ENCODE peak calls at places on chromosomes 1 and 21, in five cellular contexts. One of them, this sample, is unnamed.

GRCh38 chr1:218584418-218585155 is 239.5 kb downstream of the TGFB2 start:
- DNase-seq in A549: no peak
- DNase-seq in WTC11: no peak
- DNase-seq in GM12878: no peak
- DNase-seq in HepG2: no peak
- DNase-seq in this sample: no peak

GRCh38 chr1:77164434-77164944 is 54.7 kb downstream of the PIGK start:
- DNase-seq in A549: no peak
- DNase-seq in WTC11: no peak
- DNase-seq in GM12878: no peak
- DNase-seq in HepG2: no peak
- DNase-seq in this sample: no peak

GRCh38 chr1:34984435-34985062 is 598 bp downstream of the TMEM35B start:
- DNase-seq in A549: no peak
- DNase-seq in WTC11: no peak
- DNase-seq in GM12878: no peak
- DNase-seq in HepG2: no peak
- DNase-seq in this sample: peak

GRCh38 chr1:247332901-247333361 is 1.3 kb upstream of the ZNF496 start:
- DNase-seq in A549: no peak
- DNase-seq in WTC11: no peak
- DNase-seq in GM12878: no peak
- DNase-seq in HepG2: no peak
- DNase-seq in this sample: no peak

GRCh38 chr1:53122194-53122846 is 20.1 kb downstream of the SLC1A7 start:
- DNase-seq in A549: no peak
- DNase-seq in WTC11: no peak
- DNase-seq in GM12878: no peak
- DNase-seq in HepG2: no peak
- DNase-seq in this sample: no peak

GRCh38 chr1:226569879-226570547 is 21.4 kb downstream of the STUM start:
- DNase-seq in A549: peak
- DNase-seq in WTC11: peak
- DNase-seq in GM12878: no peak
- DNase-seq in HepG2: peak
- DNase-seq in this sample: peak

GRCh38 chr1:11940260-11940921 is 5.9 kb downstream of the PLOD1 start:
- DNase-seq in A549: no peak
- DNase-seq in WTC11: no peak
- DNase-seq in GM12878: no peak
- DNase-seq in HepG2: peak
- DNase-seq in this sample: no peak

GRCh38 chr1:164092603-164093353 is 466.2 kb upstream of the PBX1 start:
- DNase-seq in A549: no peak
- DNase-seq in WTC11: peak
- DNase-seq in GM12878: no peak
- DNase-seq in HepG2: no peak
- DNase-seq in this sample: no peak

GRCh38 chr1:111944121-111944785 is 45.2 kb downstream of the KCND3 start:
- DNase-seq in A549: no peak
- DNase-seq in WTC11: no peak
- DNase-seq in GM12878: no peak
- DNase-seq in HepG2: no peak
- DNase-seq in this sample: no peak

GRCh38 chr1:212219679-212220463 is 65.3 kb upstream of the PPP2R5A start:
- DNase-seq in A549: no peak
- DNase-seq in WTC11: no peak
- DNase-seq in GM12878: no peak
- DNase-seq in HepG2: no peak
- DNase-seq in this sample: peak

GRCh38 chr1:116911166-116911553 is 1.4 kb downstream of the PTGFRN start:
- DNase-seq in A549: no peak
- DNase-seq in WTC11: no peak
- DNase-seq in GM12878: no peak
- DNase-seq in HepG2: no peak
- DNase-seq in this sample: peak

GRCh38 chr21:23093259-23093658 is 2095.1 kb downstream of the NCAM2 start:
- DNase-seq in A549: no peak
- DNase-seq in WTC11: no peak
- DNase-seq in GM12878: no peak
- DNase-seq in HepG2: no peak
- DNase-seq in this sample: no peak

GRCh38 chr1:55823521-55824296 is 608.5 kb upstream of the USP24 start:
- DNase-seq in A549: no peak
- DNase-seq in WTC11: no peak
- DNase-seq in GM12878: no peak
- DNase-seq in HepG2: no peak
- DNase-seq in this sample: no peak

GRCh38 chr1:89200668-89201488 is 2.1 kb upstream of the GBP4 start:
- DNase-seq in A549: no peak
- DNase-seq in WTC11: no peak
- DNase-seq in GM12878: peak
- DNase-seq in HepG2: no peak
- DNase-seq in this sample: no peak

GRCh38 chr1:226973371-226973897 is 33.3 kb downstream of the COQ8A start:
- DNase-seq in A549: no peak
- DNase-seq in WTC11: no peak
- DNase-seq in GM12878: no peak
- DNase-seq in HepG2: no peak
- DNase-seq in this sample: no peak

GRCh38 chr1:69697343-69697742 is 129.6 kb downstream of the LRRC7 start:
- DNase-seq in A549: no peak
- DNase-seq in WTC11: no peak
- DNase-seq in GM12878: no peak
- DNase-seq in HepG2: no peak
- DNase-seq in this sample: no peak

GRCh38 chr1:69700770-69701169 is 133.0 kb downstream of the LRRC7 start:
- DNase-seq in A549: no peak
- DNase-seq in WTC11: peak
- DNase-seq in GM12878: no peak
- DNase-seq in HepG2: peak
- DNase-seq in this sample: no peak

GRCh38 chr1:69706473-69706872 is 138.8 kb downstream of the LRRC7 start:
- DNase-seq in A549: no peak
- DNase-seq in WTC11: no peak
- DNase-seq in GM12878: no peak
- DNase-seq in HepG2: no peak
- DNase-seq in this sample: no peak

GRCh38 chr1:69707103-69707502 is 139.4 kb downstream of the LRRC7 start:
- DNase-seq in A549: no peak
- DNase-seq in WTC11: no peak
- DNase-seq in GM12878: no peak
- DNase-seq in HepG2: no peak
- DNase-seq in this sample: no peak

GRCh38 chr1:69702085-69702484 is 134.4 kb downstream of the LRRC7 start:
- DNase-seq in A549: no peak
- DNase-seq in WTC11: no peak
- DNase-seq in GM12878: no peak
- DNase-seq in HepG2: no peak
- DNase-seq in this sample: no peak
- TF ChIP-seq ESRRA in A549: no peak
- TF ChIP-seq ESRRA in WTC11: no peak
- TF ChIP-seq ESRRA in GM12878: no peak
- TF ChIP-seq ESRRA in HepG2: no peak
- TF ChIP-seq ESRRA in this sample: no peak

DNA sequence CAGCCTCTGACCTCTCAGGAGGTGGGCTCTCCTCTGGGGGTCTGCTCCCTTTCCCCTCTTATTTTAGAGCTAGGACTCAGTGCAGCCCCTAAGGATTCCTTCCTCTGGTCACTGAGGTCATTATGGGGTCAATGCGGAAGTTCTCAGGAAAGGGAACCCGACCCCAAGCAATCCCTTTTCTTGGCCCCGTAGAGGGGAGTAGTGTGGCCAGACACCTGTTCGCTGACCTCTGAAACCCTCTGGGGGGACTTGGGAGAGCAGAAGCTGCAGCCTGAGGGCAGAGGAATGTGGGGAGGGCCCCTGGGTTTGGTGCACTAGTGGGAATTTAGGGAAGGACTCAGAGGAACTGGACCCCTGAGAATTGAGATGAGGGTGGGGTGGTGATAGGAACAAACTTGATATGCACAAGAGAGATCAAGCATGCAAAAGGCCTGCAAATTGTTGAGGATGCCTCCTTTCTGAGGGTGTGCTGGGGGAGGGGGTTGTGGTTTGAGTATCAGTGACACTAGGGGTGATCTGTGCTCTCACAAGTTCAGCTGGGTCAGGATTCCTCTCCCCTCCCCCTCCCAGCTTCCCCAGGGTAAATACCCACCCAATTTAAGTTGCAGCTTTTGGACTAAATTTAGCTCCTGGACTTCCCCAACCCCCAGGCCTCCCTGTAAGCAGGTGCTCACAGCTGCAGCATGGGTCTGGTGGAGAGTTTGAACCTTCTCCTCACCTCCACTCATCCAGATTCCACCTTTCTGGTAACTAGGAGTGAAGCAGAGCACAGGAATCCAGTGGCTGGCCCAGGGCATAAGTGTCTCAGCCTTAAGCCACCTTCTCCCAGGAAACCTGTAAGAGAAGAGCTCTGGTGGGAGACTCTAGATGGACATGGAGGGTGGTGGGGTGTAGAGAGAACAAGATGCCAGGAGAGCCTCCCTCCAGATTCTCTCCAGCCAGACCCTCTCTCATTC is 13.5 kb downstream of the ADAMTSL4 start:
- DNase-seq in A549: no peak
- DNase-seq in WTC11: peak
- DNase-seq in GM12878: peak
- DNase-seq in HepG2: no peak
- DNase-seq in this sample: peak
- TF ChIP-seq ESRRA in A549: no peak
- TF ChIP-seq ESRRA in WTC11: no peak
- TF ChIP-seq ESRRA in GM12878: peak
- TF ChIP-seq ESRRA in HepG2: no peak
- TF ChIP-seq ESRRA in this sample: no peak

GRCh38 chr1:110505596-110505995 is 13.4 kb downstream of the KCNA10 start:
- DNase-seq in A549: no peak
- DNase-seq in WTC11: no peak
- DNase-seq in GM12878: no peak
- DNase-seq in HepG2: no peak
- DNase-seq in this sample: no peak

GRCh38 chr1:110504221-110504620 is 14.8 kb downstream of the KCNA10 start:
- DNase-seq in A549: no peak
- DNase-seq in WTC11: no peak
- DNase-seq in GM12878: no peak
- DNase-seq in HepG2: no peak
- DNase-seq in this sample: no peak

GRCh38 chr1:110501725-110502124 is 17.2 kb downstream of the KCNA10 start:
- DNase-seq in A549: no peak
- DNase-seq in WTC11: no peak
- DNase-seq in GM12878: no peak
- DNase-seq in HepG2: no peak
- DNase-seq in this sample: no peak

GRCh38 chr1:110503471-110503870 is 15.5 kb downstream of the KCNA10 start:
- DNase-seq in A549: no peak
- DNase-seq in WTC11: no peak
- DNase-seq in GM12878: no peak
- DNase-seq in HepG2: no peak
- DNase-seq in this sample: no peak

GRCh38 chr1:110502402-110502801 is 16.6 kb downstream of the KCNA10 start:
- DNase-seq in A549: no peak
- DNase-seq in WTC11: no peak
- DNase-seq in GM12878: no peak
- DNase-seq in HepG2: no peak
- DNase-seq in this sample: no peak
- TF ChIP-seq ESRRA in A549: no peak
- TF ChIP-seq ESRRA in WTC11: no peak
- TF ChIP-seq ESRRA in GM12878: no peak
- TF ChIP-seq ESRRA in HepG2: no peak
- TF ChIP-seq ESRRA in this sample: no peak

GRCh38 chr1:43800801-43801200 is 93.5 kb downstream of the ST3GAL3 start:
- DNase-seq in A549: no peak
- DNase-seq in WTC11: no peak
- DNase-seq in GM12878: no peak
- DNase-seq in HepG2: no peak
- DNase-seq in this sample: no peak

GRCh38 chr1:43802356-43802755 is 95.0 kb downstream of the ST3GAL3 start:
- DNase-seq in A549: no peak
- DNase-seq in WTC11: no peak
- DNase-seq in GM12878: no peak
- DNase-seq in HepG2: no peak
- DNase-seq in this sample: no peak

GRCh38 chr1:43799656-43800629 is 92.6 kb downstream of the ST3GAL3 start:
- DNase-seq in A549: no peak
- DNase-seq in WTC11: no peak
- DNase-seq in GM12878: no peak
- DNase-seq in HepG2: no peak
- DNase-seq in this sample: peak

GRCh38 chr1:43803105-43803504 is 95.8 kb downstream of the ST3GAL3 start:
- DNase-seq in A549: no peak
- DNase-seq in WTC11: no peak
- DNase-seq in GM12878: no peak
- DNase-seq in HepG2: no peak
- DNase-seq in this sample: no peak

GRCh38 chr1:43801203-43801602 is 93.9 kb downstream of the ST3GAL3 start:
- DNase-seq in A549: no peak
- DNase-seq in WTC11: no peak
- DNase-seq in GM12878: no peak
- DNase-seq in HepG2: no peak
- DNase-seq in this sample: no peak
- TF ChIP-seq ESRRA in A549: no peak
- TF ChIP-seq ESRRA in WTC11: no peak
- TF ChIP-seq ESRRA in GM12878: no peak
- TF ChIP-seq ESRRA in HepG2: no peak
- TF ChIP-seq ESRRA in this sample: no peak

This sample was measured in K562.